ENCODE peak calls at places on chromosomes 11 and 22, in four cellular contexts. R is colonic mucosa; N is stimulated activated effector memory CD8-positive, alpha-beta T cell treated with anti-CD3 and anti-CD28 coated beads, Interleukin-12 subunit alpha, Interleukin-12 subunit beta, amount 100 ng/mL, for 72 hours; M is BJ. D is an unnamed sample.

GRCh38 chr22:35034963-35035362 is 31.0 kb upstream of the ISX start:
- DNase-seq in R (no peak), M (no peak), N (no peak), D (no peak)

GRCh38 chr11:115912484-115912945 is 408.3 kb upstream of the CADM1 start:
- DNase-seq in N (no peak), R (no peak), M (no peak), D (peak; percentile 34)

GRCh38 chr22:20273720-20274119 is 5.6 kb upstream of the RTN4R start:
- DNase-seq in N (no peak), R (no peak), M (no peak), D (no peak)

GRCh38 chr11:100863080-100863581 is 176.0 kb downstream of the ARHGAP42 start:
- DNase-seq in N (no peak), R (no peak), M (peak; percentile 73), D (no peak)

GRCh38 chr11:9784602-9785315 is 120.9 kb downstream of the SWAP70 start:
- DNase-seq in N (no peak), R (no peak), M (no peak), D (no peak)

GRCh38 chr22:48686694-48687302 is 1140.9 kb downstream of the BRD1 start:
- DNase-seq in M (no peak), R (no peak), N (no peak), D (no peak)

GRCh38 chr22:24950272-24950902 is 2.1 kb upstream of the KIAA1671 start:
- DNase-seq in M (no peak), R (no peak), N (no peak), D (no peak)

GRCh38 chr22:41127447-41127846 is 35.1 kb downstream of the EP300 start:
- DNase-seq in R (no peak), M (no peak), N (no peak), D (no peak)

GRCh38 chr11:134564472-134565200 is 152.6 kb upstream of the B3GAT1 start:
- DNase-seq in R (peak; percentile 8), M (no peak), N (no peak), D (no peak)

GRCh38 chr11:14783788-14784187 is 108.2 kb downstream of the CYP2R1 start:
- DNase-seq in N (no peak), R (no peak), M (no peak), D (no peak)

GRCh38 chr11:379205-380094 is 10.2 kb downstream of the B4GALNT4 start:
- DNase-seq in N (no peak), R (no peak), M (no peak), D (no peak)

GRCh38 chr11:12222099-12222751 is 111.8 kb downstream of the MICAL2 start:
- DNase-seq in R (peak; percentile 82), M (no peak), N (no peak), D (no peak)

GRCh38 chr11:13315517-13316432 is 38.2 kb downstream of the BMAL1 start:
- DNase-seq in M (no peak), N (no peak), R (no peak), D (no peak)

GRCh38 chr11:120337896-120338840 is 2.0 kb downstream of the ARHGEF12 start:
- DNase-seq in M (no peak), N (no peak), R (no peak), D (peak; percentile 91)

GRCh38 chr11:95897731-95898130 is 26.2 kb downstream of the MTMR2 start:
- DNase-seq in R (no peak), N (no peak), M (no peak), D (no peak)

GRCh38 chr11:79173615-79174014 is 267.2 kb downstream of the TENM4 start:
- DNase-seq in R (no peak), N (no peak), M (peak; percentile 47), D (no peak)

GRCh38 chr11:121240650-121241299 is 51.8 kb upstream of the SC5D start:
- DNase-seq in R (no peak), N (no peak), M (no peak), D (no peak)

GRCh38 chr11:27423125-27423524 is 49.5 kb downstream of the LGR4 start:
- DNase-seq in R (peak; percentile 31), N (no peak), M (peak; percentile 26), D (no peak)

GRCh38 chr11:40099391-40100169 is 1359.9 kb downstream of the LRRC4C start:
- DNase-seq in N (no peak), R (no peak), M (no peak), D (no peak)

GRCh38 chr11:76329084-76329648 is 51.8 kb downstream of the THAP12 start:
- DNase-seq in N (no peak), R (no peak), M (no peak), D (no peak)

GRCh38 chr11:131859811-131860210 is 489.4 kb downstream of the NTM start:
- DNase-seq in R (no peak), M (peak; percentile 4), N (no peak), D (no peak)

GRCh38 chr22:41752011-41752975 is 48.2 kb upstream of the CCDC134 start:
- DNase-seq in R (no peak), N (peak; percentile 3), M (no peak), D (no peak)

GRCh38 chr11:116073854-116074837 is 569.9 kb upstream of the CADM1 start:
- DNase-seq in N (no peak), M (no peak), R (no peak), D (peak; percentile 37)

GRCh38 chr11:120714448-120714847 is 202.9 kb downstream of the GRIK4 start:
- DNase-seq in R (no peak), M (no peak), N (no peak), D (no peak)

GRCh38 chr11:112412383-112412782 is 151.7 kb upstream of the PLET1 start:
- DNase-seq in M (no peak), R (no peak), N (no peak), D (no peak)

GRCh38 chr11:118342503-118343161 is at the start of gene CD3D:
- DNase-seq in N (no peak), R (no peak), M (no peak), D (no peak)

GRCh38 chr11:85953491-85954143 is 98.4 kb downstream of the CCDC83 start:
- DNase-seq in N (no peak), R (no peak), M (no peak), D (no peak)

GRCh38 chr11:84522331-84522730 is 1104.8 kb downstream of the DLG2 start:
- DNase-seq in N (no peak), M (no peak), R (no peak), D (no peak)

GRCh38 chr11:96234866-96235441 is 108.0 kb downstream of the MAML2 start:
- DNase-seq in M (no peak), R (no peak), N (no peak), D (no peak)

GRCh38 chr11:60964801-60965200 is 6.7 kb upstream of the CD6 start:
- DNase-seq in M (no peak), N (no peak), R (no peak), D (no peak)

GRCh38 chr11:1837171-1838076 is 1.4 kb upstream of the TNNI2 start:
- DNase-seq in M (no peak), N (peak; percentile 86), R (peak; percentile 64), D (peak; percentile 7)

GRCh38 chr11:62242021-62242420 is at the start of gene SCGB1D2:
- DNase-seq in M (no peak), N (no peak), R (no peak), D (no peak)

GRCh38 chr11:44760917-44761545 is 34.3 kb downstream of the TSPAN18 start:
- DNase-seq in M (peak; percentile 39), R (no peak), N (no peak), D (no peak)

GRCh38 chr11:12799373-12799835 is 125.2 kb downstream of the TEAD1 start:
- DNase-seq in M (no peak), N (no peak), R (no peak), D (no peak)

GRCh38 chr22:50189184-50189848 is 3.6 kb downstream of the TRABD start:
- DNase-seq in R (peak; percentile 64), M (no peak), N (no peak), D (no peak)

GRCh38 chr22:27434898-27435297 is 366.7 kb downstream of the MN1 start:
- DNase-seq in R (no peak), M (no peak), N (no peak), D (no peak)

GRCh38 chr11:15159085-15159484 is 44.4 kb downstream of the INSC start:
- DNase-seq in N (no peak), R (peak; percentile 25), M (no peak), D (no peak)

GRCh38 chr22:48567213-48567975 is 1260.3 kb downstream of the BRD1 start:
- DNase-seq in M (no peak), R (no peak), N (no peak), D (no peak)

GRCh38 chr22:39592104-39593060 is 21.8 kb downstream of the CACNA1I start:
- DNase-seq in N (no peak), M (peak; percentile 21), R (no peak), D (no peak)

GRCh38 chr22:49760630-49761571 is 66.8 kb downstream of the BRD1 start:
- DNase-seq in M (no peak), R (peak; percentile 27), N (no peak), D (no peak)